ENCODE peak calls at places on chromosomes 7 and 10, in four cellular contexts. E, W, D and N are unnamed samples.

GRCh38 chr10:92799591-92799990 is 48.7 kb upstream of the EXOC6 start:
- DNase-seq in E (no peak), W (no peak), D (no peak), N (no peak)

GRCh38 chr7:150945853-150946825 is 32.0 kb downstream of the KCNH2 start:
- DNase-seq in E (no peak), W (no peak), D (no peak), N (no peak)

GRCh38 chr7:16684935-16685334 is 39.0 kb downstream of the BZW2 start:
- DNase-seq in E (no peak), W (no peak), D (no peak), N (no peak)

GRCh38 chr7:14197280-14197679 is 207.8 kb upstream of the ETV1 start:
- DNase-seq in E (no peak), W (no peak), D (no peak), N (no peak)

GRCh38 chr10:118213456-118213855 is 128.7 kb downstream of the FAM204A start:
- DNase-seq in E (no peak), W (no peak), D (no peak), N (no peak)

GRCh38 chr7:150778738-150779301 is 21.3 kb downstream of the TMEM176B start:
- DNase-seq in E (peak), W (no peak), D (peak), N (peak)

GRCh38 chr10:89665302-89665701 is 20.3 kb upstream of the PANK1 start:
- DNase-seq in E (no peak), W (no peak), D (no peak), N (no peak)

GRCh38 chr7:47379629-47380324 is 202.1 kb downstream of the TNS3 start:
- DNase-seq in E (no peak), W (no peak), D (no peak), N (peak)

GRCh38 chr7:102843850-102844249 is 69.0 kb upstream of the LRRC17 start:
- DNase-seq in E (no peak), W (peak), D (no peak), N (no peak)

GRCh38 chr7:100574362-100575205 is 884 bp upstream of the SAP25 start:
- DNase-seq in E (no peak), W (no peak), D (no peak), N (no peak)

GRCh38 chr10:73910764-73911552 is at the start of gene PLAU:
- DNase-seq in E (no peak), W (no peak), D (peak), N (peak)

GRCh38 chr10:34830527-34830926 is 15.4 kb upstream of the PARD3 start:
- DNase-seq in E (no peak), W (no peak), D (no peak), N (no peak)

GRCh38 chr7:128737867-128738390 is 1.2 kb upstream of the CALU start:
- DNase-seq in E (peak), W (no peak), D (peak), N (no peak)

GRCh38 chr7:130910949-130911944 is 177.2 kb upstream of the KLF14 start:
- DNase-seq in E (peak), W (no peak), D (peak), N (no peak)

GRCh38 chr10:89518108-89518507 is 17.3 kb downstream of the SLC16A12 start:
- DNase-seq in E (no peak), W (no peak), D (no peak), N (no peak)

GRCh38 chr10:99449023-99449422 is 18.6 kb upstream of the GOT1 start:
- DNase-seq in E (no peak), W (no peak), D (no peak), N (no peak)

GRCh38 chr10:44853148-44853734 is 57.9 kb upstream of the TMEM72 start:
- DNase-seq in E (no peak), W (no peak), D (no peak), N (no peak)

GRCh38 chr10:116848912-116849270 is 408 bp upstream of the ENO4 start:
- DNase-seq in E (no peak), W (no peak), D (no peak), N (no peak)

GRCh38 chr10:13349776-13350274 is 1.7 kb upstream of the SEPHS1 start:
- DNase-seq in E (no peak), W (no peak), D (peak), N (peak)

GRCh38 chr7:610531-611280 is 91.1 kb upstream of the PDGFA start:
- DNase-seq in E (no peak), W (no peak), D (peak), N (no peak)

GRCh38 chr7:101733713-101734475 is 83.5 kb upstream of the CUX1 start:
- DNase-seq in E (peak), W (no peak), D (peak), N (peak)

GRCh38 chr7:107439025-107439424 is 30.8 kb upstream of the GPR22 start:
- DNase-seq in E (no peak), W (no peak), D (no peak), N (no peak)

GRCh38 chr7:137743021-137743420 is 103.8 kb downstream of the DGKI start:
- DNase-seq in E (no peak), W (no peak), D (no peak), N (no peak)

GRCh38 chr7:27119412-27119911 is 11.1 kb downstream of the HOXA4 start:
- DNase-seq in E (no peak), W (no peak), D (no peak), N (no peak)

GRCh38 chr10:126321455-126321854 is 66.8 kb downstream of the ADAM12 start:
- DNase-seq in E (no peak), W (no peak), D (no peak), N (no peak)

GRCh38 chr10:2225609-2226008 is 488.3 kb upstream of the ADARB2 start:
- DNase-seq in E (no peak), W (no peak), D (no peak), N (no peak)

GRCh38 chr7:86833360-86833759 is 189.7 kb downstream of the GRM3 start:
- DNase-seq in E (no peak), W (no peak), D (no peak), N (no peak)
- TF ChIP-seq ETV6 in E (no peak), W (no peak), D (no peak), N (no peak)

GRCh38 chr10:72322030-72322279 is 32.8 kb downstream of the DNAJB12 start:
- DNase-seq in E (no peak), W (no peak), D (no peak), N (no peak)

GRCh38 chr10:72320676-72321247 is 34.0 kb downstream of the DNAJB12 start:
- DNase-seq in E (peak), W (peak), D (peak), N (peak)

GRCh38 chr10:72321248-72322029 is 33.3 kb downstream of the DNAJB12 start:
- DNase-seq in E (no peak), W (no peak), D (peak), N (no peak)

GRCh38 chr10:72318383-72319262 is 36.1 kb downstream of the DNAJB12 start:
- DNase-seq in E (no peak), W (no peak), D (no peak), N (no peak)

GRCh38 chr10:72319416-72320254 is 35.1 kb downstream of the DNAJB12 start:
- DNase-seq in E (peak), W (no peak), D (peak), N (peak)
- TF ChIP-seq USF2 in E (peak), W (no peak), D (no peak), N (no peak)

GRCh38 chr10:51896849-51897248 is 197.5 kb upstream of the CSTF2T start:
- DNase-seq in E (no peak), W (no peak), D (no peak), N (no peak)
- TF ChIP-seq ETV6 in E (no peak), W (no peak), D (no peak), N (no peak)

GRCh38 chr7:111308691-111309090 is 217.8 kb downstream of the LRRN3 start:
- DNase-seq in E (no peak), W (no peak), D (no peak), N (no peak)

DNA sequence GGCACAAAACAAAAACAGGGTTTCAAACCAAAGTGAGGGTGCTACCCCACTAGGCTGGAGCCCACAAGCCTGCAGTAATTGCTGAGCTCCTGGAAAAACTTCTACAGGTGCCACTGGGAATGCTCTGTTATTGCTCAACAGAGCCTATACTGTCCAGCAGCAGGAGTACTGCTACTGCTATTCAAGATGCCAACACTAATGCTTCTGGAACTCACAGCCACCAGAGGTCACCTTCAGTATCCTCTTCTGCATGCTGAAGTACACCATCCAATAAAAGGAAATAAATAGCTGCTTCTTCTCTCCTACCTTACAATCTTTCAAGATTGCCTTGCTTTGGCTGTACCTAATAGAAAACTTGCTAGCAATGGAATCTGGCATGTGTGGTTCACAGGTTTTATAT is 222.0 kb downstream of the LRRN3 start:
- DNase-seq in E (peak), W (no peak), D (peak), N (no peak)
- TF ChIP-seq USF2 in E (no peak), W (no peak), D (no peak), N (no peak)

GRCh38 chr10:49509904-49510303 is 29.0 kb downstream of the ERCC6 start:
- DNase-seq in E (no peak), W (no peak), D (no peak), N (no peak)
- TF ChIP-seq ETV6 in E (no peak), W (no peak), D (no peak), N (no peak)

GRCh38 chr7:77799078-77799964 is 748 bp downstream of the PHTF2 start:
- DNase-seq in E (no peak), W (no peak), D (peak), N (peak)
- TF ChIP-seq USF2 in E (no peak), W (no peak), D (no peak), N (no peak)